ENCODE peak calls at places on chromosomes 13 and 19, in six cellular contexts. I is adrenal gland, C is fibroblast of villous mesenchyme, L is fibroblast of lung, A is NB4, G is prostate gland. M is an unnamed sample.

GRCh38 chr19:29045708-29046107 is 167.2 kb downstream of the UQCRFS1 start:
- DNase-seq in I (no peak), C (no peak), G (no peak), L (no peak), A (no peak), M (no peak)

GRCh38 chr19:35731353-35731752 is 10.9 kb downstream of the IGFLR1 start:
- DNase-seq in A (no peak), I (no peak), C (no peak), G (peak), L (no peak), M (no peak)

GRCh38 chr19:15323496-15324235 is 8.7 kb downstream of the BRD4 start:
- DNase-seq in G (peak), A (peak), C (peak), L (peak), I (peak), M (no peak)

GRCh38 chr13:25982908-25983307 is 68.9 kb downstream of the SHISA2 start:
- DNase-seq in L (no peak), A (no peak), C (no peak), I (no peak), G (no peak), M (no peak)

GRCh38 chr13:98025480-98026025 is 72.1 kb downstream of the IPO5 start:
- DNase-seq in L (no peak), I (no peak), A (no peak), G (no peak), C (peak), M (no peak)

GRCh38 chr19:30406220-30406944 is 34.2 kb downstream of the ZNF536 start:
- DNase-seq in I (peak), C (no peak), A (peak), G (no peak), L (no peak), M (peak)

GRCh38 chr19:46753420-46754155 is 7.3 kb upstream of the STRN4 start:
- DNase-seq in I (no peak), A (peak), L (no peak), C (peak), G (peak), M (no peak)

GRCh38 chr19:46015080-46015960 is 7.5 kb downstream of the PGLYRP1 start:
- DNase-seq in C (peak), A (peak), I (peak), G (peak), L (peak), M (no peak)

GRCh38 chr13:110266983-110267382 is 40.0 kb downstream of the COL4A1 start:
- DNase-seq in G (no peak), C (no peak), I (no peak), L (no peak), A (peak), M (no peak)

GRCh38 chr19:15129856-15130580 is 22.8 kb downstream of the SYDE1 start:
- DNase-seq in G (peak), L (no peak), I (no peak), A (no peak), C (no peak), M (peak)

GRCh38 chr13:50011461-50011860 is 3.8 kb upstream of the KCNRG start:
- DNase-seq in G (no peak), L (no peak), I (no peak), C (no peak), A (no peak), M (no peak)

GRCh38 chr19:19997656-19998268 is 41.5 kb downstream of the ZNF682 start:
- DNase-seq in L (no peak), C (no peak), I (no peak), A (peak), G (peak), M (no peak)
- TF ChIP-seq CTCF in L (peak), C (peak), I (peak), A (peak), G (peak), M (peak)

DNA sequence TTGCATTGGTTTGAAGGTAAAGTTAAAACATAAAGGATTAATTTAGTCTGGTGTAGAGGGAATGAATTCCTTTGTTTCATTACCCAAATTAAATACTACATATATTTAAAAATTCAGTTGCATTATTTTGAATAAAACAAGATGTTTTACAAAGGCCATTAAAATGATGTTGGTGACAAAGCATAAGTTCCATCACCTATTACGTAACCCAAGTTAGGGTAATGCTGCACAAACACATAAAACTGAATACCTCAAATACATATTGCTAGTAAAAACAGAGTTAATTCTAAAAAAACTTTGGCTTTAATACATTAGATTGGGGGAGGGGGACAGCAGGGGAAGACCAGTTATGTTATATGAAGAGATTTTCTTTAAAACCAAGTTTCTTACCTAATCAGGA is 80.3 kb downstream of the SERP2 start:
- DNase-seq in I (no peak), C (no peak), L (no peak), A (no peak), G (no peak), M (no peak)
- TF ChIP-seq CTCF in I (no peak), C (no peak), L (no peak), A (no peak), G (no peak), M (no peak)

GRCh38 chr13:75196112-75196855 is 285.7 kb downstream of the TBC1D4 start:
- DNase-seq in I (no peak), L (peak), A (no peak), C (peak), G (no peak), M (no peak)
- TF ChIP-seq CTCF in I (no peak), L (peak), A (no peak), C (no peak), G (no peak), M (no peak)

GRCh38 chr13:80955487-80955886 is 614.6 kb upstream of the SPRY2 start:
- DNase-seq in C (no peak), L (peak), I (no peak), G (no peak), A (no peak), M (no peak)
- TF ChIP-seq CTCF in C (no peak), L (no peak), I (no peak), G (no peak), A (no peak), M (no peak)

GRCh38 chr13:36979361-36980040 is 19.6 kb downstream of the ALG5 start:
- DNase-seq in C (peak), I (no peak), G (no peak), A (no peak), L (peak), M (no peak)

GRCh38 chr13:36986462-36987240 is 12.5 kb downstream of the ALG5 start:
- DNase-seq in I (no peak), G (no peak), A (no peak), L (no peak), C (peak), M (no peak)

GRCh38 chr13:36981156-36981743 is 17.9 kb downstream of the ALG5 start:
- DNase-seq in L (peak), I (no peak), C (peak), G (no peak), A (peak), M (no peak)
- TF ChIP-seq CTCF in L (peak), I (peak), C (peak), G (peak), A (peak), M (peak)

GRCh38 chr19:53868091-53868891 is 608 bp downstream of the MYADM start:
- DNase-seq in L (peak), A (peak), G (peak), C (peak), I (peak), M (no peak)

GRCh38 chr19:53870485-53870844 is 2.8 kb downstream of the MYADM start:
- DNase-seq in L (peak), G (no peak), C (peak), A (peak), I (no peak), M (peak)

GRCh38 chr19:53871448-53871847 is 3.8 kb downstream of the MYADM start:
- DNase-seq in C (no peak), L (no peak), A (peak), G (no peak), I (no peak), M (no peak)

GRCh38 chr19:53867225-53868090 is at the start of gene MYADM:
- DNase-seq in A (peak), I (peak), C (peak), G (peak), L (peak), M (peak)

DNA sequence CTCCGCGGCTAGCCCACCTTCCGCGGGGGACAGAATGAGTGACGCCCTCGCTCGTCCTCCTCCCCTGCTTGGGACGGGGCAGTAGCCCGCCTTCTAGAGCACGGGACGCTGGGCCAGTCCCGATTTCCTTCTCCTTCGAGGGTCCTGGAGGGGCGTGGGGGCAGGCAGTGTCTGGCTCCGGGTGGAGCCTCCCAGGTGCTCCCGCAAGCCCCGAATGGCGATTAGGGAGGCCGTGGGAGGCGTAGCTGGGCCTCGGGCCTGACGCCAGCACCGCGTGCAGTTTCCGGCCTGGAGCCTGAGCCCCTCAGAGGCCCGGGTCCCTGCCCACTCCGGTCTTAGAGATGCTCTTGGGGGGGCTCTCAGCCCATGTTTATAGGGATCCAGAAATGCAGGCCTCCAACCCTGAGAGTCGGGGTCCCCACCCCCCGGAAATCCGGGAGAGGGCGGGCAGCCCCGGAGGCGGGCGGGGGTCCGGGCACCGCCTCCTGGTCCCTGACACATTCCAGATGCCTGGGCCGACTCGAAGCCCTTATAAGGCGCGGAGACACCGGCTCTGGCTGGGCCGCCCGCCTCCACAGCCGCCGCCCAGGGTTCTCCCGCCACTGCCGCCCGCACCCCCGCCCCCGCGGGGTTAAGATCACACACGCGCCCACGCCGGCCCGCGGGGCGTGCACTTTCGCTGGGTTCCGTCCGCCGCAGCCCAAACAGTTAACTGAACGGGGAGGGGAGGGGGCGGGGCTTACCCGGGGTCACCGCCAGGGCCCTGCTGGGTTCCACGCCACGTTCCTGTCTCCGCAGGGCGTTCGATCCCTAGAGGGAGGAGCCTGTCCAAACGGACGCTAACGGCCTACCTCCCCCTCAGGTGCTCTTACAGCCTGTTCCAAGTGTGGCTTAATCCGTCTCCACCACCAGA is 1.5 kb downstream of the MYADM start:
- DNase-seq in A (peak), I (peak), G (peak), C (peak), L (peak), M (peak)
- TF ChIP-seq CTCF in A (no peak), I (peak), G (peak), C (peak), L (peak), M (no peak)

DNA sequence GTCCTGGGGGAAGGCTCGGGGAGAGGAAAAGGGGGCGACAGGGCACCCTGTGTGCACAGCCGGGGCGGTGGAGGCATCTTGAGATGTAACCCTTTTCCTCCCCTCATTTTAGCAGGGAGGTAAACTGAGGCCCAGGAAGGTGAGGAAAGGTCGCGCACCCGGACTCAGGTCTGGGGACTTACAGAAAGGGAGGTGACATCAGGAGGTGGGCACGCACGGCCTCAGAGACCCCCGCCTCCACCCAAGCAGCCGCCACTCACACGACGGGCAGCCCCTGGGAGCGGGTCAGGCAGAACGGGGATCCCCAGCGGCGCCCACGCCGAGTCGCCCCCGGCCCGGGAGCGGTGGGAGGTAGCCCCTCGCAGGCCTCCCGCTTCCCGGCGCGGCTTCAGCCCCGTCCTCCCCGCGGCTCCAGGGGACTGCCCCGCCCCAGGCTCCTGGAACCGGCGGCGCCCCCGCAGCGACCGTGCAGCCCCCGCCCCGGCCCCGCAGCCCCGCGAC is 477 bp downstream of the PIP5K1C start:
- DNase-seq in I (no peak), L (no peak), A (no peak), C (no peak), G (no peak), M (no peak)
- TF ChIP-seq CTCF in I (no peak), L (no peak), A (no peak), C (no peak), G (no peak), M (no peak)

DNA sequence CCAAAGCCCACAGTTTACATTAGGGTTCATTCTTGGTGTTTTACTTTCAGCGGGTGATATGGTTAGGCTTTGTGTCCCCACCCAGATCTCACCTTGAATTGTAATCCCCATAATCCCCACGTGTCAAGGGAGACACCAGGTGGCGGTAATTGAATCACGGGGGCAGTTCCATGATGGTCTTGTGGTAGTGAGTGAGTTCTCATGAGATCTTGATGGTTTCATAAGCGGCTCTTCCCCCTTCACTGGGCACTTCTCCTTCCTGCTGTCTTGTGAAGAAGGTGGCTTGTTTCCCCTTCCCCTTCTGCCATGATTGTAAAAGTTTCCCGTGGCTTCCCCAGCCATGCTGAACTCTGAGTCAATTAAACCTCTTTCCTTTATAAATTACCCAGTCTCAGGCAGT is 12.0 kb downstream of the FPR2 start:
- DNase-seq in L (no peak), C (no peak), I (no peak), A (peak), G (no peak), M (no peak)
- TF ChIP-seq CTCF in L (no peak), C (no peak), I (no peak), A (no peak), G (no peak), M (no peak)